ENCODE peak calls at places on chromosomes 4 and X, in eight cellular contexts. I, P, O, C, E, M, A and Y are unnamed samples. For H3K27me3 and H3K4me1, the result is how much of the 10 kb centered on the place peaks cover.

GRCh38 chrX:45445745-45446412 is 245.2 kb upstream of the DIPK2B start:
- DNase-seq in I (no peak), P (no peak), O (no peak), C (no peak), E (peak), M (peak), A (no peak), Y (peak)

GRCh38 chr4:138426751-138427150 is 184.6 kb upstream of the SLC7A11 start:
- DNase-seq in I (no peak), P (no peak), O (no peak), C (no peak), E (no peak), M (no peak), A (no peak), Y (no peak)

GRCh38 chr4:38424171-38424871 is 239.7 kb upstream of the KLF3 start:
- DNase-seq in I (peak), P (no peak), O (no peak), C (peak), E (peak), M (no peak), A (peak), Y (no peak)

GRCh38 chrX:41781500-41781899 is 57.5 kb downstream of the GPR82 start:
- DNase-seq in I (no peak), P (peak), O (no peak), C (no peak), E (peak), M (peak), A (no peak), Y (peak)

GRCh38 chr4:4492161-4492847 is 49.5 kb downstream of the STX18 start:
- DNase-seq in I (no peak), P (no peak), O (no peak), C (no peak), E (no peak), M (no peak), A (no peak), Y (peak)

GRCh38 chr4:33650036-33650435 is 2594.3 kb downstream of the ARAP2 start:
- DNase-seq in I (no peak), P (no peak), O (no peak), C (no peak), E (no peak), M (no peak), A (no peak), Y (no peak)

GRCh38 chrX:70452143-70452733 is 7.6 kb downstream of the DLG3 start:
- DNase-seq in I (peak), P (peak), O (peak), C (peak), E (peak), M (peak), A (peak), Y (peak)

GRCh38 chr4:103996637-103997036 is 276.9 kb upstream of the TACR3 start:
- DNase-seq in I (no peak), P (no peak), O (peak), C (peak), E (peak), M (peak), A (no peak), Y (peak)

GRCh38 chr4:178448372-178449040 is 1006.3 kb upstream of the AGA start:
- DNase-seq in I (no peak), P (no peak), O (no peak), C (no peak), E (no peak), M (no peak), A (no peak), Y (no peak)

GRCh38 chrX:155027509-155028066 is 944 bp downstream of the FUNDC2 start:
- DNase-seq in I (peak), P (no peak), O (peak), C (no peak), E (peak), M (peak), A (no peak), Y (peak)

GRCh38 chr4:91113130-91113706 is 986.0 kb downstream of the CCSER1 start:
- DNase-seq in I (no peak), P (peak), O (no peak), C (no peak), E (peak), M (peak), A (no peak), Y (peak)

GRCh38 chr4:17142232-17142711 is 243.8 kb upstream of the LDB2 start:
- DNase-seq in I (no peak), P (no peak), O (no peak), C (no peak), E (no peak), M (no peak), A (no peak), Y (peak)

GRCh38 chrX:25442501-25442900 is 426.7 kb upstream of the ARX start:
- DNase-seq in I (no peak), P (no peak), O (no peak), C (no peak), E (peak), M (peak), A (no peak), Y (peak)

GRCh38 chrX:68196939-68197791 is 236.1 kb downstream of the OPHN1 start:
- DNase-seq in I (peak), P (peak), O (peak), C (peak), E (peak), M (peak), A (no peak), Y (peak)

GRCh38 chr4:5734841-5735240 is 23.8 kb downstream of the EVC start:
- DNase-seq in I (no peak), P (no peak), O (no peak), C (no peak), E (no peak), M (no peak), A (no peak), Y (no peak)

GRCh38 chrX:103483720-103484119 is 35.6 kb downstream of the RAB40A start:
- DNase-seq in I (no peak), P (no peak), O (no peak), C (no peak), E (no peak), M (no peak), A (no peak), Y (no peak)

GRCh38 chr4:109574931-109575804 is 15.1 kb downstream of the MCUB start:
- DNase-seq in I (no peak), P (no peak), O (no peak), C (no peak), E (no peak), M (no peak), A (no peak), Y (no peak)

GRCh38 chr4:44056721-44057151 is 391.9 kb downstream of the KCTD8 start:
- DNase-seq in I (no peak), P (no peak), O (no peak), C (no peak), E (peak), M (no peak), A (no peak), Y (no peak)

GRCh38 chrX:18377802-18378201 is 23.3 kb upstream of the SCML2 start:
- DNase-seq in I (no peak), P (peak), O (peak), C (no peak), E (peak), M (peak), A (peak), Y (peak)

GRCh38 chr4:102589743-102590142 is 88.6 kb downstream of the NFKB1 start:
- DNase-seq in I (no peak), P (no peak), O (no peak), C (no peak), E (no peak), M (no peak), A (no peak), Y (no peak)

GRCh38 chr4:27360651-27361347 is 500.2 kb downstream of the STIM2 start:
- DNase-seq in I (peak), P (no peak), O (no peak), C (no peak), E (peak), M (peak), A (no peak), Y (peak)

DNA sequence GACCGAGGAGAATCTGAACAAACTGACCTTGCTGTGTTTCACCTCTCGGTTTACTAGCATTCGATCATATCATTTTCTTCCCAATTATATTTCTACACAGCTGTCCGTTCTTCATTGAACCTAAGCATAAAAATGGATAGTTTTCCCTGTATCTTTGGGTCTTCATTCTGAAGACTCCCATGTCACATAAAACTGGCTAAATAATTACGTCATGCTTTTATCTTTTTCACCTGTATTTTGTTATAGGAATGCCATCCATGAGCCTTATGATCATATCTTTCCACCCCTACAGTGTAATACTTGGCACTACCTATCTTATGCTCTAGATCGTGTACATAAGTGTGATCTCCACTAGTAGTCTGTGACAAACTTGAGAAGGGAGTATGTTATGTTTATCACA is 456.1 kb downstream of the FGF13 start:
- DNase-seq in I (no peak), P (no peak), O (no peak), C (no peak), E (no peak), M (no peak), A (no peak), Y (no peak)
- H3K27me3 ChIP-seq in I (under half), P (under half), O (under half), C (under half), E (under half), M (under half), A (under half), Y (under half)

DNA sequence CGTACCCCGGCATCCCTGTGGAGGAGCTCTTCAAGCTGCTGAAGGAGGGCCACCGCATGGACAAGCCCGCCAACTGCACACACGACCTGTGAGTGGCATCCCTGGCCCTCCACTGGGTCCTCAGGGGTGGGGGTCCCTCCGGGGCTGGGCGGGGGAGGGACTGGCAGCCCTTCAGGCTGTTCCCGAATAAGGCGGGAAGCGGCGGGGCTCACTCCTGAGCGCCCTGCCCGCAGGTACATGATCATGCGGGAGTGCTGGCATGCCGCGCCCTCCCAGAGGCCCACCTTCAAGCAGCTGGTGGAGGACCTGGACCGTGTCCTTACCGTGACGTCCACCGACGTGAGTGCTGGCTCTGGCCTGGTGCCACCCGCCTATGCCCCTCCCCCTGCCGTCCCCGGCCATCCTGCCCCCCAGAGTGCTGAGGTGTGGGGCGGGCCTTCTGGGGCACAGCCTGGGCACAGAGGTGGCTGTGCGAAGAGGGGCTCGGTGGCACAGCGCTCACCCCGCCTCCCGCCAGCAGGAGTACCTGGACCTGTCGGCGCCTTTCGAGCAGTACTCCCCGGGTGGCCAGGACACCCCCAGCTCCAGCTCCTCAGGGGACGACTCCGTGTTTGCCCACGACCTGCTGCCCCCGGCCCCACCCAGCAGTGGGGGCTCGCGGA is 13.6 kb downstream of the FGFR3 start:
- DNase-seq in I (no peak), P (no peak), O (no peak), C (no peak), E (no peak), M (no peak), A (no peak), Y (no peak)
- H3K4me1 ChIP-seq in I (under half), P (half or more), O (under half), C (under half), E (under half), M (under half), A (under half), Y (under half)

DNA sequence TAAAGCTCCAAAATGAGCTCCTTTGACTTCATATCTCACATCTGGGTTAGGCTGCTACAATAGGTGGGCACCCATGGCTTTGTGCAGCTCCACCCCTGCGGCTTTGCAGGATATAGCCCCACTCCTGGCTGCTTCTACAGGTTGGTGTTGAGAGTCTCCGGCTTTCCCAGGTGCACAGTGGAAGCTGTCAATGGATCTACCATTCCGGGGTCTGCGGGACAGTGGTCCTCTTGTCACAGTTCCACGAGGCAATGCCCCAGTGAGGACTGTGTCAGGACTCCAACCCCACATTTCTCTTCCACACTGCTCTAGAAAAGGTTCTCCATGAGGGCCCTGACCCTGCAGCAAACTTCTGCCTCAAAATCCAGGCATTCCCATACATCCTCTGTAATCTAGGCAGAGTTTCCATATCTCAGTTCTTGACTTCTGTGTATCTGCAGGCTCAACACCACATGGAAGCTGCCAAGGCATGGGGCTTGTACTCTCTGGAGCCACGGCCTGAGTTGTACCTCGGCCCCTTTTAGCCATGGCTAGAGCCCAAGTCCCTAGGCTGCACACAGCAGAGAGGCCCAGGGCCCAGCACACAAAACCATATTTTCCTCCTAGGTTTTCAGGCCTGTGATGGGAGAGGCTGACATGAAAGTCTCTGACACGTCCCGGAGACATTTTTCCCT is 342.8 kb downstream of the FAM47B start:
- DNase-seq in I (no peak), P (no peak), O (no peak), C (no peak), E (no peak), M (no peak), A (no peak), Y (no peak)
- TF ChIP-seq CTCF in I (no peak), P (no peak), O (no peak), C (no peak), E (no peak), M (no peak), A (no peak), Y (no peak)

DNA sequence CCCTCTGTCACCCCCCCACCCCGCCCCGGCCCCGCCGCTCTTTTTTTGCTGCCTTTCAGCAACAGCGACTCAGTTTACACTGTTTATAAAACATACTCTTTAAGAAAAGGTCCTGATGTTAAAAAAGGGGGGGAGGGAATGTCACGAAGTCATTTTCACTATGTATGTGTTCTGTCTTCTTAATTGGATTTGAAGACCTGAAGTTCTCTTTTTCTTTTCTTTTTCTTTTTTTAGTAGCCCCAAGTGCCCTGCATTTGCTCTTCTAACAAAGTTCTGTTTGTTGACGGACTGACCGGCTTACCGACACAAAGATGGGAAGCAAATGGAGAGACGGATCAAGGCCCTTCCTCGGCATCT is 2.5 kb upstream of the CITED1 start:
- DNase-seq in I (no peak), P (no peak), O (no peak), C (no peak), E (no peak), M (no peak), A (no peak), Y (no peak)
- H3K27me3 ChIP-seq in I (under half), P (under half), O (under half), C (under half), E (under half), M (under half), A (half or more), Y (half or more)